ENCODE peak calls at places on chromosomes 13 and 19, in five cellular contexts. X is NCI-H524 treated with DMSO at 0.1 percent for 48 hours, C is mucosa of gallbladder, Q is NCI-H1436, H is EL. B is an unnamed sample.
A peak's percentile ranks its signal among the peaks of the same experiment; 100 is the strongest.

GRCh38 chr19:45070861-45071544 is 5.3 kb downstream of the ZNF296 start:
- DNase-seq in X (no peak), H (no peak), C (no peak), Q (no peak), B (no peak)

GRCh38 chr19:6580313-6580712 is 10.6 kb downstream of the CD70 start:
- DNase-seq in C (no peak), Q (no peak), H (peak; percentile 85), X (no peak), B (no peak)

GRCh38 chr13:23288564-23288963 is 107.8 kb downstream of the SGCG start:
- DNase-seq in H (no peak), C (no peak), Q (no peak), X (no peak), B (no peak)

GRCh38 chr13:78182813-78183212 is 264.2 kb upstream of the EDNRB start:
- DNase-seq in Q (no peak), H (peak; percentile 13), X (no peak), C (no peak), B (no peak)

GRCh38 chr13:105410602-105411001 is 1124.9 kb downstream of the EFNB2 start:
- DNase-seq in X (no peak), Q (no peak), H (peak; percentile 43), C (peak; percentile 47), B (peak; percentile 8)

GRCh38 chr13:98285317-98285716 is 108.2 kb upstream of the RNF113B start:
- DNase-seq in Q (peak; percentile 92), H (no peak), X (peak; percentile 85), C (no peak), B (peak; percentile 41)

GRCh38 chr13:74329978-74330377 is 195.8 kb upstream of the KLF12 start:
- DNase-seq in H (peak; percentile 78), Q (no peak), X (no peak), C (no peak), B (no peak)

GRCh38 chr13:32897296-32897695 is 118.9 kb upstream of the KL start:
- DNase-seq in Q (no peak), H (no peak), X (no peak), C (no peak), B (no peak)

GRCh38 chr19:49921871-49922755 is 6.9 kb upstream of the ATF5 start:
- DNase-seq in Q (no peak), C (no peak), X (no peak), H (peak; percentile 64), B (no peak)

GRCh38 chr13:73450583-73450982 is 391.8 kb downstream of the KLF5 start:
- DNase-seq in Q (no peak), C (no peak), H (no peak), X (no peak), B (no peak)

GRCh38 chr13:66543780-66544179 is 686.4 kb downstream of the PCDH9 start:
- DNase-seq in C (no peak), Q (no peak), H (no peak), X (no peak), B (no peak)

GRCh38 chr13:99969934-99970760 is 1.4 kb downstream of the ZIC5 start:
- DNase-seq in H (no peak), X (no peak), Q (peak; percentile 32), C (no peak), B (no peak)

GRCh38 chr13:33751151-33751550 is 66.8 kb upstream of the RFC3 start:
- DNase-seq in H (peak; percentile 56), C (no peak), X (no peak), Q (no peak), B (no peak)

GRCh38 chr19:2458054-2458453 is 1.3 kb upstream of the LMNB2 start:
- DNase-seq in X (no peak), C (no peak), Q (no peak), H (no peak), B (no peak)

GRCh38 chr13:110525328-110526319 is 35.9 kb downstream of the RAB20 start:
- DNase-seq in Q (peak; percentile 69), X (peak; percentile 20), C (no peak), H (no peak), B (peak; percentile 97)

B was measured in NCI-H1105.